ENCODE peak calls at places on chromosome 3, in seven cellular contexts. One of them, this sample, is unnamed.

GRCh38 chr3:63528325-63529000 is 124.0 kb upstream of the SNTN start:
- DNase-seq in AG04450: no peak
- DNase-seq in stimulated activated effector memory CD8-positive, alpha-beta T cell treated with anti-CD3 and anti-CD28 coated beads, Interleukin-12 subunit alpha, Interleukin-12 subunit beta, amount 100 ng/mL, for 72 hours: no peak
- DNase-seq in AG20443: no peak
- DNase-seq in SK-MEL-5: no peak
- DNase-seq in ureter: no peak
- DNase-seq in amygdala: no peak
- DNase-seq in this sample: no peak

GRCh38 chr3:151178208-151178845 is 24.7 kb downstream of the GPR171 start:
- DNase-seq in ureter: no peak
- DNase-seq in amygdala: no peak
- DNase-seq in AG20443: no peak
- DNase-seq in stimulated activated effector memory CD8-positive, alpha-beta T cell treated with anti-CD3 and anti-CD28 coated beads, Interleukin-12 subunit alpha, Interleukin-12 subunit beta, amount 100 ng/mL, for 72 hours: no peak
- DNase-seq in SK-MEL-5: no peak
- DNase-seq in AG04450: no peak
- DNase-seq in this sample: no peak

GRCh38 chr3:57971975-57972374 is 36.2 kb upstream of the FLNB start:
- DNase-seq in AG20443: no peak
- DNase-seq in AG04450: no peak
- DNase-seq in ureter: peak; percentile 82
- DNase-seq in SK-MEL-5: no peak
- DNase-seq in amygdala: no peak
- DNase-seq in stimulated activated effector memory CD8-positive, alpha-beta T cell treated with anti-CD3 and anti-CD28 coated beads, Interleukin-12 subunit alpha, Interleukin-12 subunit beta, amount 100 ng/mL, for 72 hours: no peak
- DNase-seq in this sample: no peak

GRCh38 chr3:127050733-127051132 is 67.8 kb downstream of the PLXNA1 start:
- DNase-seq in AG20443: no peak
- DNase-seq in SK-MEL-5: no peak
- DNase-seq in stimulated activated effector memory CD8-positive, alpha-beta T cell treated with anti-CD3 and anti-CD28 coated beads, Interleukin-12 subunit alpha, Interleukin-12 subunit beta, amount 100 ng/mL, for 72 hours: no peak
- DNase-seq in ureter: no peak
- DNase-seq in AG04450: no peak
- DNase-seq in amygdala: no peak
- DNase-seq in this sample: no peak

GRCh38 chr3:22319446-22319845 is 568.4 kb upstream of the ZNF385D start:
- DNase-seq in AG20443: no peak
- DNase-seq in stimulated activated effector memory CD8-positive, alpha-beta T cell treated with anti-CD3 and anti-CD28 coated beads, Interleukin-12 subunit alpha, Interleukin-12 subunit beta, amount 100 ng/mL, for 72 hours: no peak
- DNase-seq in amygdala: no peak
- DNase-seq in SK-MEL-5: no peak
- DNase-seq in ureter: no peak
- DNase-seq in AG04450: no peak
- DNase-seq in this sample: no peak

GRCh38 chr3:66592927-66593625 is 92.3 kb upstream of the LRIG1 start:
- DNase-seq in SK-MEL-5: no peak
- DNase-seq in AG04450: peak; percentile 34
- DNase-seq in ureter: no peak
- DNase-seq in amygdala: no peak
- DNase-seq in stimulated activated effector memory CD8-positive, alpha-beta T cell treated with anti-CD3 and anti-CD28 coated beads, Interleukin-12 subunit alpha, Interleukin-12 subunit beta, amount 100 ng/mL, for 72 hours: no peak
- DNase-seq in AG20443: no peak
- DNase-seq in this sample: no peak

GRCh38 chr3:148205945-148206845 is 491.5 kb upstream of the AGTR1 start:
- DNase-seq in ureter: no peak
- DNase-seq in AG20443: peak; percentile 12
- DNase-seq in stimulated activated effector memory CD8-positive, alpha-beta T cell treated with anti-CD3 and anti-CD28 coated beads, Interleukin-12 subunit alpha, Interleukin-12 subunit beta, amount 100 ng/mL, for 72 hours: no peak
- DNase-seq in SK-MEL-5: no peak
- DNase-seq in amygdala: no peak
- DNase-seq in AG04450: no peak
- DNase-seq in this sample: no peak

GRCh38 chr3:63910873-63911272 is 1.3 kb downstream of the SCAANT1 start:
- DNase-seq in AG20443: no peak
- DNase-seq in amygdala: no peak
- DNase-seq in ureter: no peak
- DNase-seq in stimulated activated effector memory CD8-positive, alpha-beta T cell treated with anti-CD3 and anti-CD28 coated beads, Interleukin-12 subunit alpha, Interleukin-12 subunit beta, amount 100 ng/mL, for 72 hours: no peak
- DNase-seq in AG04450: no peak
- DNase-seq in SK-MEL-5: no peak
- DNase-seq in this sample: peak; percentile 20

GRCh38 chr3:189239616-189240015 is 67.8 kb downstream of the TPRG1 start:
- DNase-seq in AG04450: no peak
- DNase-seq in AG20443: no peak
- DNase-seq in SK-MEL-5: no peak
- DNase-seq in stimulated activated effector memory CD8-positive, alpha-beta T cell treated with anti-CD3 and anti-CD28 coated beads, Interleukin-12 subunit alpha, Interleukin-12 subunit beta, amount 100 ng/mL, for 72 hours: no peak
- DNase-seq in ureter: no peak
- DNase-seq in amygdala: no peak
- DNase-seq in this sample: no peak

GRCh38 chr3:14274999-14275961 is 96.7 kb downstream of the LSM3 start:
- DNase-seq in ureter: no peak
- DNase-seq in SK-MEL-5: peak; percentile 57
- DNase-seq in AG04450: no peak
- DNase-seq in AG20443: no peak
- DNase-seq in amygdala: no peak
- DNase-seq in stimulated activated effector memory CD8-positive, alpha-beta T cell treated with anti-CD3 and anti-CD28 coated beads, Interleukin-12 subunit alpha, Interleukin-12 subunit beta, amount 100 ng/mL, for 72 hours: no peak
- DNase-seq in this sample: no peak

GRCh38 chr3:129077222-129077621 is 16.6 kb downstream of the GP9 start:
- DNase-seq in SK-MEL-5: peak; percentile 20
- DNase-seq in ureter: no peak
- DNase-seq in stimulated activated effector memory CD8-positive, alpha-beta T cell treated with anti-CD3 and anti-CD28 coated beads, Interleukin-12 subunit alpha, Interleukin-12 subunit beta, amount 100 ng/mL, for 72 hours: no peak
- DNase-seq in AG20443: no peak
- DNase-seq in AG04450: peak; percentile 16
- DNase-seq in amygdala: no peak
- DNase-seq in this sample: peak; percentile 87

GRCh38 chr3:52268036-52268435 is 10.4 kb downstream of the WDR82 start:
- DNase-seq in stimulated activated effector memory CD8-positive, alpha-beta T cell treated with anti-CD3 and anti-CD28 coated beads, Interleukin-12 subunit alpha, Interleukin-12 subunit beta, amount 100 ng/mL, for 72 hours: no peak
- DNase-seq in AG20443: no peak
- DNase-seq in SK-MEL-5: no peak
- DNase-seq in AG04450: no peak
- DNase-seq in amygdala: no peak
- DNase-seq in ureter: no peak
- DNase-seq in this sample: no peak

GRCh38 chr3:180306155-180306554 is 269.4 kb upstream of the PEX5L start:
- DNase-seq in SK-MEL-5: no peak
- DNase-seq in ureter: no peak
- DNase-seq in amygdala: no peak
- DNase-seq in AG04450: no peak
- DNase-seq in stimulated activated effector memory CD8-positive, alpha-beta T cell treated with anti-CD3 and anti-CD28 coated beads, Interleukin-12 subunit alpha, Interleukin-12 subunit beta, amount 100 ng/mL, for 72 hours: no peak
- DNase-seq in AG20443: no peak
- DNase-seq in this sample: no peak

GRCh38 chr3:155022896-155023295 is 57.2 kb upstream of the MME start:
- DNase-seq in SK-MEL-5: no peak
- DNase-seq in amygdala: no peak
- DNase-seq in AG04450: no peak
- DNase-seq in ureter: no peak
- DNase-seq in AG20443: no peak
- DNase-seq in stimulated activated effector memory CD8-positive, alpha-beta T cell treated with anti-CD3 and anti-CD28 coated beads, Interleukin-12 subunit alpha, Interleukin-12 subunit beta, amount 100 ng/mL, for 72 hours: no peak
- DNase-seq in this sample: no peak

GRCh38 chr3:16467368-16467767 is 46.1 kb downstream of the RFTN1 start:
- DNase-seq in ureter: no peak
- DNase-seq in AG20443: no peak
- DNase-seq in stimulated activated effector memory CD8-positive, alpha-beta T cell treated with anti-CD3 and anti-CD28 coated beads, Interleukin-12 subunit alpha, Interleukin-12 subunit beta, amount 100 ng/mL, for 72 hours: no peak
- DNase-seq in amygdala: no peak
- DNase-seq in AG04450: no peak
- DNase-seq in SK-MEL-5: no peak
- DNase-seq in this sample: no peak

GRCh38 chr3:133940536-133940935 is 44.9 kb upstream of the RAB6B start:
- DNase-seq in amygdala: no peak
- DNase-seq in AG04450: no peak
- DNase-seq in AG20443: no peak
- DNase-seq in stimulated activated effector memory CD8-positive, alpha-beta T cell treated with anti-CD3 and anti-CD28 coated beads, Interleukin-12 subunit alpha, Interleukin-12 subunit beta, amount 100 ng/mL, for 72 hours: no peak
- DNase-seq in SK-MEL-5: no peak
- DNase-seq in ureter: peak; percentile 37
- DNase-seq in this sample: no peak

GRCh38 chr3:23761440-23761896 is 44.3 kb upstream of the UBE2E1 start:
- DNase-seq in ureter: no peak
- DNase-seq in stimulated activated effector memory CD8-positive, alpha-beta T cell treated with anti-CD3 and anti-CD28 coated beads, Interleukin-12 subunit alpha, Interleukin-12 subunit beta, amount 100 ng/mL, for 72 hours: no peak
- DNase-seq in AG04450: no peak
- DNase-seq in amygdala: no peak
- DNase-seq in SK-MEL-5: peak; percentile 73
- DNase-seq in AG20443: peak; percentile 32
- DNase-seq in this sample: peak; percentile 51

GRCh38 chr3:155233213-155233612 is 60.3 kb downstream of the STRIT1 start:
- DNase-seq in SK-MEL-5: no peak
- DNase-seq in AG20443: peak; percentile 59
- DNase-seq in amygdala: no peak
- DNase-seq in AG04450: no peak
- DNase-seq in ureter: peak; percentile 76
- DNase-seq in stimulated activated effector memory CD8-positive, alpha-beta T cell treated with anti-CD3 and anti-CD28 coated beads, Interleukin-12 subunit alpha, Interleukin-12 subunit beta, amount 100 ng/mL, for 72 hours: no peak
- DNase-seq in this sample: peak; percentile 37

GRCh38 chr3:186502138-186502941 is 41.8 kb downstream of the CRYGS start:
- DNase-seq in ureter: no peak
- DNase-seq in SK-MEL-5: no peak
- DNase-seq in amygdala: no peak
- DNase-seq in stimulated activated effector memory CD8-positive, alpha-beta T cell treated with anti-CD3 and anti-CD28 coated beads, Interleukin-12 subunit alpha, Interleukin-12 subunit beta, amount 100 ng/mL, for 72 hours: no peak
- DNase-seq in AG04450: no peak
- DNase-seq in AG20443: no peak
- DNase-seq in this sample: no peak

GRCh38 chr3:44065311-44065710 is 176.4 kb upstream of the TOPAZ1 start:
- DNase-seq in AG20443: peak; percentile 56
- DNase-seq in ureter: no peak
- DNase-seq in stimulated activated effector memory CD8-positive, alpha-beta T cell treated with anti-CD3 and anti-CD28 coated beads, Interleukin-12 subunit alpha, Interleukin-12 subunit beta, amount 100 ng/mL, for 72 hours: no peak
- DNase-seq in amygdala: no peak
- DNase-seq in SK-MEL-5: peak; percentile 44
- DNase-seq in AG04450: no peak
- DNase-seq in this sample: no peak

GRCh38 chr3:13877911-13878710 is 1.8 kb downstream of the WNT7A start:
- DNase-seq in ureter: no peak
- DNase-seq in SK-MEL-5: no peak
- DNase-seq in stimulated activated effector memory CD8-positive, alpha-beta T cell treated with anti-CD3 and anti-CD28 coated beads, Interleukin-12 subunit alpha, Interleukin-12 subunit beta, amount 100 ng/mL, for 72 hours: no peak
- DNase-seq in amygdala: no peak
- DNase-seq in AG20443: peak; percentile 32
- DNase-seq in AG04450: no peak
- DNase-seq in this sample: no peak

GRCh38 chr3:151895478-151895877 is 22.0 kb downstream of the SUCNR1 start:
- DNase-seq in AG04450: no peak
- DNase-seq in SK-MEL-5: no peak
- DNase-seq in AG20443: no peak
- DNase-seq in amygdala: no peak
- DNase-seq in stimulated activated effector memory CD8-positive, alpha-beta T cell treated with anti-CD3 and anti-CD28 coated beads, Interleukin-12 subunit alpha, Interleukin-12 subunit beta, amount 100 ng/mL, for 72 hours: no peak
- DNase-seq in ureter: no peak
- DNase-seq in this sample: no peak

GRCh38 chr3:45988804-45989203 is 6.8 kb downstream of the FYCO1 start:
- DNase-seq in ureter: no peak
- DNase-seq in AG20443: peak; percentile 68
- DNase-seq in SK-MEL-5: no peak
- DNase-seq in amygdala: no peak
- DNase-seq in stimulated activated effector memory CD8-positive, alpha-beta T cell treated with anti-CD3 and anti-CD28 coated beads, Interleukin-12 subunit alpha, Interleukin-12 subunit beta, amount 100 ng/mL, for 72 hours: no peak
- DNase-seq in AG04450: no peak
- DNase-seq in this sample: peak; percentile 59

GRCh38 chr3:155080692-155081091 is 573 bp downstream of the MME start:
- DNase-seq in AG20443: peak; percentile 18
- DNase-seq in stimulated activated effector memory CD8-positive, alpha-beta T cell treated with anti-CD3 and anti-CD28 coated beads, Interleukin-12 subunit alpha, Interleukin-12 subunit beta, amount 100 ng/mL, for 72 hours: no peak
- DNase-seq in AG04450: no peak
- DNase-seq in amygdala: no peak
- DNase-seq in SK-MEL-5: no peak
- DNase-seq in ureter: no peak
- DNase-seq in this sample: peak; percentile 11

GRCh38 chr3:65303431-65303830 is 615.6 kb upstream of the ADAMTS9 start:
- DNase-seq in SK-MEL-5: no peak
- DNase-seq in amygdala: no peak
- DNase-seq in stimulated activated effector memory CD8-positive, alpha-beta T cell treated with anti-CD3 and anti-CD28 coated beads, Interleukin-12 subunit alpha, Interleukin-12 subunit beta, amount 100 ng/mL, for 72 hours: no peak
- DNase-seq in ureter: no peak
- DNase-seq in AG04450: no peak
- DNase-seq in AG20443: no peak
- DNase-seq in this sample: no peak

GRCh38 chr3:59641169-59641914 is 591.5 kb upstream of the CFAP20DC start:
- DNase-seq in ureter: no peak
- DNase-seq in stimulated activated effector memory CD8-positive, alpha-beta T cell treated with anti-CD3 and anti-CD28 coated beads, Interleukin-12 subunit alpha, Interleukin-12 subunit beta, amount 100 ng/mL, for 72 hours: no peak
- DNase-seq in SK-MEL-5: no peak
- DNase-seq in AG20443: peak; percentile 82
- DNase-seq in AG04450: no peak
- DNase-seq in amygdala: no peak
- DNase-seq in this sample: peak; percentile 37

GRCh38 chr3:53254190-53254809 is 1.5 kb downstream of the TKT start:
- DNase-seq in stimulated activated effector memory CD8-positive, alpha-beta T cell treated with anti-CD3 and anti-CD28 coated beads, Interleukin-12 subunit alpha, Interleukin-12 subunit beta, amount 100 ng/mL, for 72 hours: no peak
- DNase-seq in AG20443: no peak
- DNase-seq in ureter: no peak
- DNase-seq in amygdala: no peak
- DNase-seq in SK-MEL-5: no peak
- DNase-seq in AG04450: no peak
- DNase-seq in this sample: no peak

GRCh38 chr3:107753494-107753893 is 230.7 kb downstream of the BBX start:
- DNase-seq in SK-MEL-5: peak; percentile 82
- DNase-seq in ureter: peak; percentile 45
- DNase-seq in amygdala: no peak
- DNase-seq in AG04450: no peak
- DNase-seq in stimulated activated effector memory CD8-positive, alpha-beta T cell treated with anti-CD3 and anti-CD28 coated beads, Interleukin-12 subunit alpha, Interleukin-12 subunit beta, amount 100 ng/mL, for 72 hours: no peak
- DNase-seq in AG20443: peak; percentile 55
- DNase-seq in this sample: peak; percentile 11

GRCh38 chr3:100157617-100158016 is 43.3 kb upstream of the FILIP1L start:
- DNase-seq in SK-MEL-5: no peak
- DNase-seq in stimulated activated effector memory CD8-positive, alpha-beta T cell treated with anti-CD3 and anti-CD28 coated beads, Interleukin-12 subunit alpha, Interleukin-12 subunit beta, amount 100 ng/mL, for 72 hours: no peak
- DNase-seq in ureter: no peak
- DNase-seq in amygdala: no peak
- DNase-seq in AG04450: no peak
- DNase-seq in AG20443: no peak
- DNase-seq in this sample: no peak

GRCh38 chr3:183377307-183377959 is 51.0 kb downstream of the MCF2L2 start:
- DNase-seq in AG20443: no peak
- DNase-seq in amygdala: no peak
- DNase-seq in SK-MEL-5: no peak
- DNase-seq in stimulated activated effector memory CD8-positive, alpha-beta T cell treated with anti-CD3 and anti-CD28 coated beads, Interleukin-12 subunit alpha, Interleukin-12 subunit beta, amount 100 ng/mL, for 72 hours: no peak
- DNase-seq in AG04450: no peak
- DNase-seq in ureter: no peak
- DNase-seq in this sample: no peak

GRCh38 chr3:16392733-16393132 is 120.8 kb downstream of the RFTN1 start:
- DNase-seq in SK-MEL-5: no peak
- DNase-seq in AG04450: peak; percentile 53
- DNase-seq in amygdala: no peak
- DNase-seq in AG20443: no peak
- DNase-seq in stimulated activated effector memory CD8-positive, alpha-beta T cell treated with anti-CD3 and anti-CD28 coated beads, Interleukin-12 subunit alpha, Interleukin-12 subunit beta, amount 100 ng/mL, for 72 hours: no peak
- DNase-seq in ureter: no peak
- DNase-seq in this sample: no peak

GRCh38 chr3:127750226-127751031 is 71.9 kb downstream of the MGLL start:
- DNase-seq in AG20443: peak; percentile 56
- DNase-seq in ureter: no peak
- DNase-seq in amygdala: no peak
- DNase-seq in stimulated activated effector memory CD8-positive, alpha-beta T cell treated with anti-CD3 and anti-CD28 coated beads, Interleukin-12 subunit alpha, Interleukin-12 subunit beta, amount 100 ng/mL, for 72 hours: no peak
- DNase-seq in AG04450: peak; percentile 59
- DNase-seq in SK-MEL-5: peak; percentile 95
- DNase-seq in this sample: peak; percentile 57

GRCh38 chr3:13419356-13420050 is 619 bp downstream of the NUP210 start:
- DNase-seq in stimulated activated effector memory CD8-positive, alpha-beta T cell treated with anti-CD3 and anti-CD28 coated beads, Interleukin-12 subunit alpha, Interleukin-12 subunit beta, amount 100 ng/mL, for 72 hours: peak; percentile 42
- DNase-seq in AG04450: no peak
- DNase-seq in amygdala: peak; percentile 37
- DNase-seq in SK-MEL-5: no peak
- DNase-seq in AG20443: peak; percentile 51
- DNase-seq in ureter: no peak
- DNase-seq in this sample: no peak

GRCh38 chr3:117761992-117762944 is 1052.7 kb downstream of the TUSC7 start:
- DNase-seq in SK-MEL-5: no peak
- DNase-seq in amygdala: peak; percentile 32
- DNase-seq in AG20443: peak; percentile 17
- DNase-seq in ureter: no peak
- DNase-seq in stimulated activated effector memory CD8-positive, alpha-beta T cell treated with anti-CD3 and anti-CD28 coated beads, Interleukin-12 subunit alpha, Interleukin-12 subunit beta, amount 100 ng/mL, for 72 hours: no peak
- DNase-seq in AG04450: no peak
- DNase-seq in this sample: no peak